ENCODE peak calls at places on chromosomes 13 and 19, in seven cellular contexts. One of them, this sample, is unnamed.

GRCh38 chr13:66443926-66444325 is 786.2 kb downstream of the PCDH9 start:
- DNase-seq in thoracic aorta: no peak
- DNase-seq in RWPE1: no peak
- DNase-seq in NCI-H1105: no peak
- DNase-seq in left colon: no peak
- DNase-seq in AG04450: no peak
- DNase-seq in caudate nucleus: no peak
- DNase-seq in this sample: no peak

GRCh38 chr13:45518525-45519235 is 53.9 kb downstream of the COG3 start:
- DNase-seq in caudate nucleus: no peak
- DNase-seq in NCI-H1105: no peak
- DNase-seq in RWPE1: peak
- DNase-seq in left colon: no peak
- DNase-seq in thoracic aorta: no peak
- DNase-seq in AG04450: peak
- DNase-seq in this sample: no peak

GRCh38 chr13:27415116-27415515 is 9.3 kb upstream of the GTF3A start:
- DNase-seq in RWPE1: no peak
- DNase-seq in thoracic aorta: no peak
- DNase-seq in left colon: no peak
- DNase-seq in caudate nucleus: no peak
- DNase-seq in NCI-H1105: no peak
- DNase-seq in AG04450: no peak
- DNase-seq in this sample: no peak

GRCh38 chr13:25085125-25085742 is 10.7 kb upstream of the PABPC3 start:
- DNase-seq in left colon: peak
- DNase-seq in RWPE1: peak
- DNase-seq in AG04450: no peak
- DNase-seq in caudate nucleus: no peak
- DNase-seq in NCI-H1105: no peak
- DNase-seq in thoracic aorta: no peak
- DNase-seq in this sample: no peak

GRCh38 chr13:34420975-34421719 is 520.9 kb upstream of the NBEA start:
- DNase-seq in thoracic aorta: no peak
- DNase-seq in caudate nucleus: no peak
- DNase-seq in left colon: no peak
- DNase-seq in NCI-H1105: no peak
- DNase-seq in RWPE1: no peak
- DNase-seq in AG04450: no peak
- DNase-seq in this sample: no peak

GRCh38 chr19:36750066-36750691 is 22.4 kb downstream of the ZNF850 start:
- DNase-seq in RWPE1: no peak
- DNase-seq in thoracic aorta: no peak
- DNase-seq in AG04450: no peak
- DNase-seq in left colon: no peak
- DNase-seq in caudate nucleus: no peak
- DNase-seq in NCI-H1105: no peak
- DNase-seq in this sample: no peak

GRCh38 chr13:113924184-113924583 is 49.7 kb downstream of the C13orf46 start:
- DNase-seq in thoracic aorta: no peak
- DNase-seq in caudate nucleus: no peak
- DNase-seq in AG04450: no peak
- DNase-seq in RWPE1: no peak
- DNase-seq in NCI-H1105: no peak
- DNase-seq in left colon: no peak
- DNase-seq in this sample: peak

GRCh38 chr19:39411832-39412099 is 703 bp upstream of the PLEKHG2 start:
- DNase-seq in RWPE1: peak
- DNase-seq in left colon: peak
- DNase-seq in thoracic aorta: peak
- DNase-seq in AG04450: peak
- DNase-seq in NCI-H1105: peak
- DNase-seq in caudate nucleus: peak
- DNase-seq in this sample: peak

GRCh38 chr19:50728084-50728737 is 5.0 kb downstream of the CLEC11A start:
- DNase-seq in AG04450: no peak
- DNase-seq in NCI-H1105: no peak
- DNase-seq in left colon: peak
- DNase-seq in thoracic aorta: no peak
- DNase-seq in RWPE1: peak
- DNase-seq in caudate nucleus: peak
- DNase-seq in this sample: peak

GRCh38 chr19:4660993-4661392 is 9.1 kb downstream of the MYDGF start:
- DNase-seq in AG04450: no peak
- DNase-seq in RWPE1: no peak
- DNase-seq in NCI-H1105: no peak
- DNase-seq in thoracic aorta: no peak
- DNase-seq in caudate nucleus: no peak
- DNase-seq in left colon: no peak
- DNase-seq in this sample: no peak

GRCh38 chr19:13506550-13506878 is 235 bp upstream of the CACNA1A start:
- DNase-seq in NCI-H1105: no peak
- DNase-seq in AG04450: peak
- DNase-seq in left colon: no peak
- DNase-seq in thoracic aorta: no peak
- DNase-seq in caudate nucleus: no peak
- DNase-seq in RWPE1: no peak
- DNase-seq in this sample: no peak

GRCh38 chr13:46149272-46150133 is 32.5 kb downstream of the LCP1 start:
- DNase-seq in caudate nucleus: no peak
- DNase-seq in RWPE1: no peak
- DNase-seq in thoracic aorta: no peak
- DNase-seq in AG04450: no peak
- DNase-seq in NCI-H1105: no peak
- DNase-seq in left colon: no peak
- DNase-seq in this sample: no peak

GRCh38 chr13:98060282-98060681 is 82.6 kb upstream of the FARP1 start:
- DNase-seq in RWPE1: no peak
- DNase-seq in left colon: no peak
- DNase-seq in NCI-H1105: no peak
- DNase-seq in AG04450: no peak
- DNase-seq in thoracic aorta: no peak
- DNase-seq in caudate nucleus: no peak
- DNase-seq in this sample: no peak

GRCh38 chr19:19140476-19140875 is 2.2 kb upstream of the TMEM161A start:
- DNase-seq in left colon: no peak
- DNase-seq in AG04450: no peak
- DNase-seq in RWPE1: no peak
- DNase-seq in NCI-H1105: no peak
- DNase-seq in caudate nucleus: no peak
- DNase-seq in thoracic aorta: no peak
- DNase-seq in this sample: no peak

GRCh38 chr19:49820125-49820524 is 2.0 kb downstream of the MED25 start:
- DNase-seq in RWPE1: no peak
- DNase-seq in NCI-H1105: peak
- DNase-seq in thoracic aorta: no peak
- DNase-seq in caudate nucleus: no peak
- DNase-seq in AG04450: no peak
- DNase-seq in left colon: no peak
- DNase-seq in this sample: no peak

GRCh38 chr19:18418725-18419194 is 438 bp upstream of the SSBP4 start:
- DNase-seq in left colon: peak
- DNase-seq in thoracic aorta: no peak
- DNase-seq in NCI-H1105: no peak
- DNase-seq in AG04450: no peak
- DNase-seq in caudate nucleus: peak
- DNase-seq in RWPE1: no peak
- DNase-seq in this sample: no peak

GRCh38 chr13:110116072-110116487 is 190.9 kb downstream of the COL4A1 start:
- DNase-seq in AG04450: no peak
- DNase-seq in NCI-H1105: no peak
- DNase-seq in left colon: peak
- DNase-seq in thoracic aorta: no peak
- DNase-seq in caudate nucleus: no peak
- DNase-seq in RWPE1: peak
- DNase-seq in this sample: peak

GRCh38 chr19:13055213-13056051 is 47.2 kb downstream of the LYL1 start:
- DNase-seq in caudate nucleus: no peak
- DNase-seq in thoracic aorta: peak
- DNase-seq in RWPE1: peak
- DNase-seq in AG04450: peak
- DNase-seq in NCI-H1105: no peak
- DNase-seq in left colon: peak
- DNase-seq in this sample: peak

GRCh38 chr19:27972291-27973040 is 1240.5 kb downstream of the UQCRFS1 start:
- DNase-seq in AG04450: no peak
- DNase-seq in caudate nucleus: no peak
- DNase-seq in RWPE1: no peak
- DNase-seq in thoracic aorta: no peak
- DNase-seq in NCI-H1105: no peak
- DNase-seq in left colon: no peak
- DNase-seq in this sample: no peak

GRCh38 chr13:96238861-96239260 is 149.0 kb downstream of the HS6ST3 start:
- DNase-seq in left colon: no peak
- DNase-seq in AG04450: no peak
- DNase-seq in RWPE1: no peak
- DNase-seq in caudate nucleus: no peak
- DNase-seq in NCI-H1105: no peak
- DNase-seq in thoracic aorta: no peak
- DNase-seq in this sample: no peak

GRCh38 chr13:97259787-97260641 is 37.9 kb downstream of the MBNL2 start:
- DNase-seq in thoracic aorta: no peak
- DNase-seq in left colon: no peak
- DNase-seq in NCI-H1105: no peak
- DNase-seq in AG04450: no peak
- DNase-seq in RWPE1: peak
- DNase-seq in caudate nucleus: no peak
- DNase-seq in this sample: no peak

GRCh38 chr13:48595330-48596127 is 58.2 kb upstream of the CYSLTR2 start:
- DNase-seq in caudate nucleus: no peak
- DNase-seq in AG04450: peak
- DNase-seq in NCI-H1105: no peak
- DNase-seq in left colon: peak
- DNase-seq in RWPE1: peak
- DNase-seq in thoracic aorta: no peak
- DNase-seq in this sample: peak

GRCh38 chr19:18783958-18784785 is 6.9 kb downstream of the COMP start:
- DNase-seq in NCI-H1105: no peak
- DNase-seq in RWPE1: no peak
- DNase-seq in thoracic aorta: no peak
- DNase-seq in caudate nucleus: no peak
- DNase-seq in left colon: no peak
- DNase-seq in AG04450: no peak
- DNase-seq in this sample: no peak

GRCh38 chr13:46817081-46817480 is 20.1 kb upstream of the ESD start:
- DNase-seq in thoracic aorta: no peak
- DNase-seq in AG04450: no peak
- DNase-seq in RWPE1: no peak
- DNase-seq in NCI-H1105: no peak
- DNase-seq in left colon: no peak
- DNase-seq in caudate nucleus: no peak
- DNase-seq in this sample: no peak

GRCh38 chr13:43272866-43273265 is 249.5 kb downstream of the DNAJC15 start:
- DNase-seq in NCI-H1105: no peak
- DNase-seq in AG04450: no peak
- DNase-seq in thoracic aorta: no peak
- DNase-seq in left colon: no peak
- DNase-seq in caudate nucleus: no peak
- DNase-seq in RWPE1: no peak
- DNase-seq in this sample: no peak

GRCh38 chr19:36837525-36837901 is 674 bp downstream of the ZNF790 start:
- DNase-seq in thoracic aorta: no peak
- DNase-seq in caudate nucleus: no peak
- DNase-seq in left colon: peak
- DNase-seq in NCI-H1105: no peak
- DNase-seq in AG04450: no peak
- DNase-seq in RWPE1: no peak
- DNase-seq in this sample: no peak

GRCh38 chr13:44853641-44854040 is 135.6 kb downstream of the NUFIP1 start:
- DNase-seq in NCI-H1105: no peak
- DNase-seq in left colon: peak
- DNase-seq in thoracic aorta: no peak
- DNase-seq in caudate nucleus: no peak
- DNase-seq in AG04450: no peak
- DNase-seq in RWPE1: peak
- DNase-seq in this sample: peak

GRCh38 chr13:99357920-99358319 is 50.7 kb upstream of the GPR183 start:
- DNase-seq in caudate nucleus: no peak
- DNase-seq in thoracic aorta: no peak
- DNase-seq in left colon: no peak
- DNase-seq in AG04450: no peak
- DNase-seq in RWPE1: no peak
- DNase-seq in NCI-H1105: no peak
- DNase-seq in this sample: no peak

GRCh38 chr19:40771101-40771539 is 4.2 kb upstream of the MIA start:
- DNase-seq in left colon: no peak
- DNase-seq in NCI-H1105: no peak
- DNase-seq in AG04450: no peak
- DNase-seq in RWPE1: no peak
- DNase-seq in caudate nucleus: no peak
- DNase-seq in thoracic aorta: no peak
- DNase-seq in this sample: no peak

GRCh38 chr13:26679945-26680516 is 80.6 kb downstream of the GPR12 start:
- DNase-seq in AG04450: no peak
- DNase-seq in caudate nucleus: no peak
- DNase-seq in RWPE1: no peak
- DNase-seq in left colon: no peak
- DNase-seq in thoracic aorta: no peak
- DNase-seq in NCI-H1105: no peak
- DNase-seq in this sample: no peak

GRCh38 chr13:40624338-40624737 is 42.1 kb downstream of the FOXO1 start:
- DNase-seq in caudate nucleus: no peak
- DNase-seq in AG04450: no peak
- DNase-seq in NCI-H1105: no peak
- DNase-seq in left colon: no peak
- DNase-seq in thoracic aorta: no peak
- DNase-seq in RWPE1: peak
- DNase-seq in this sample: peak

This sample was measured in lower leg skin.